ENCODE peak calls at places on chromosomes 4 and X, in eight cellular contexts. D, G, Z, F, R, M, H and E are unnamed samples.

GRCh38 chr4:168569066-168569908 is 72.4 kb downstream of the PALLD start:
- DNase-seq in M (no peak), R (no peak), F (no peak), Z (peak; percentile 32), G (peak; percentile 45), H (no peak), D (peak; percentile 62), E (no peak)

GRCh38 chrX:77347572-77347971 is 99.6 kb upstream of the FGF16 start:
- DNase-seq in R (no peak), H (no peak), F (no peak), M (no peak), Z (no peak), G (no peak), D (no peak), E (no peak)

GRCh38 chr4:169278669-169279068 is 7.9 kb upstream of the SH3RF1 start:
- DNase-seq in D (no peak), H (no peak), R (no peak), Z (no peak), G (no peak), F (no peak), M (no peak), E (no peak)

GRCh38 chr4:149741186-149741831 is 74.3 kb downstream of the IQCM start:
- DNase-seq in D (no peak), M (no peak), H (no peak), G (no peak), F (no peak), R (no peak), Z (no peak), E (no peak)

GRCh38 chr4:53055274-53055673 is 193.2 kb downstream of the RASL11B start:
- DNase-seq in D (peak; percentile 71), F (no peak), R (no peak), M (no peak), H (no peak), G (no peak), Z (no peak), E (no peak)

GRCh38 chr4:55866973-55867574 is 13.6 kb downstream of the EXOC1 start:
- DNase-seq in G (no peak), Z (no peak), R (no peak), M (peak; percentile 38), F (no peak), D (peak; percentile 30), H (peak; percentile 90), E (no peak)

GRCh38 chr4:132227349-132228165 is 921.5 kb upstream of the PCDH10 start:
- DNase-seq in M (no peak), D (peak; percentile 53), R (no peak), H (no peak), Z (no peak), G (no peak), F (no peak), E (peak; percentile 32)

GRCh38 chrX:45505214-45505613 is 304.5 kb upstream of the DIPK2B start:
- DNase-seq in G (no peak), M (no peak), H (peak; percentile 79), D (peak; percentile 66), Z (no peak), R (no peak), F (no peak), E (no peak)

GRCh38 chrX:136736690-136737089 is 44.0 kb downstream of the ARHGEF6 start:
- DNase-seq in Z (no peak), G (no peak), F (no peak), H (no peak), R (no peak), M (no peak), D (no peak), E (no peak)

GRCh38 chrX:40260123-40260751 is 162.5 kb upstream of the BCOR start:
- DNase-seq in R (no peak), Z (no peak), G (no peak), F (no peak), M (no peak), D (no peak), H (no peak), E (no peak)

GRCh38 chr4:106763044-106763443 is 273.1 kb downstream of the DKK2 start:
- DNase-seq in G (peak; percentile 28), H (no peak), M (no peak), R (no peak), Z (no peak), D (no peak), F (no peak), E (no peak)

GRCh38 chrX:3713225-3713936 is at the start of gene PRKX:
- DNase-seq in H (peak; percentile 65), R (peak; percentile 65), F (peak; percentile 47), G (peak; percentile 59), M (peak; percentile 88), D (peak; percentile 62), Z (no peak), E (peak; percentile 74)

GRCh38 chrX:129777218-129777768 is 2.5 kb upstream of the SASH3 start:
- DNase-seq in G (peak; percentile 69), Z (peak; percentile 45), H (no peak), D (no peak), R (peak; percentile 53), M (peak; percentile 63), F (no peak), E (no peak)

GRCh38 chr4:16031554-16032381 is 52.1 kb downstream of the PROM1 start:
- DNase-seq in R (no peak), D (no peak), F (no peak), M (no peak), Z (no peak), G (no peak), H (no peak), E (no peak)

GRCh38 chr4:166257276-166257675 is 384.2 kb downstream of the TLL1 start:
- DNase-seq in H (no peak), M (no peak), D (no peak), F (no peak), Z (no peak), G (no peak), R (no peak), E (no peak)

GRCh38 chr4:159191989-159192388 is 89.1 kb downstream of the RAPGEF2 start:
- DNase-seq in D (peak; percentile 49), M (no peak), G (no peak), Z (no peak), H (peak; percentile 80), R (no peak), F (no peak), E (no peak)

GRCh38 chr4:167100120-167100519 is 134.2 kb downstream of the SPOCK3 start:
- DNase-seq in Z (no peak), D (peak; percentile 29), G (no peak), H (peak; percentile 43), F (no peak), M (no peak), R (no peak), E (no peak)

GRCh38 chr4:159735281-159736207 is 632.7 kb downstream of the RAPGEF2 start:
- DNase-seq in F (no peak), H (no peak), D (no peak), G (no peak), Z (no peak), R (no peak), M (no peak), E (no peak)

GRCh38 chrX:56564182-56564885 is 907 bp downstream of the UBQLN2 start:
- DNase-seq in G (no peak), Z (no peak), R (no peak), D (peak; percentile 22), M (peak; percentile 22), H (peak; percentile 60), F (no peak), E (peak; percentile 37)

GRCh38 chr4:46441116-46441859 is 51.4 kb upstream of the GABRA2 start:
- DNase-seq in R (no peak), H (no peak), G (no peak), Z (no peak), D (no peak), M (no peak), F (no peak), E (no peak)

GRCh38 chrX:27597506-27597905 is 7.4 kb downstream of the DCAF8L2 start:
- DNase-seq in D (no peak), Z (no peak), M (no peak), F (no peak), G (no peak), R (no peak), H (no peak), E (no peak)

GRCh38 chr4:4585012-4585670 is 43.3 kb upstream of the STX18 start:
- DNase-seq in D (no peak), G (no peak), Z (no peak), R (no peak), H (no peak), M (no peak), F (no peak), E (no peak)

GRCh38 chrX:103730746-103731508 is 20.2 kb downstream of the TMEM31 start:
- DNase-seq in F (no peak), D (peak; percentile 56), M (no peak), G (no peak), H (peak; percentile 14), Z (no peak), R (no peak), E (no peak)

GRCh38 chrX:130330146-130330545 is 9.6 kb upstream of the SLC25A14 start:
- DNase-seq in G (no peak), H (no peak), D (no peak), Z (no peak), F (no peak), R (no peak), M (no peak), E (no peak)

GRCh38 chr4:140841186-140841585 is 85.0 kb upstream of the TBC1D9 start:
- DNase-seq in M (no peak), D (no peak), R (no peak), Z (no peak), H (no peak), F (no peak), G (no peak), E (no peak)